ENCODE peak calls at places on chromosomes 16 and 17, in five cellular contexts. K, D, F, P and M are unnamed samples. For H3K4me1 and H3K27me3, the result is how much of the 10 kb centered on the place peaks cover.

GRCh38 chr16:87484487-87485331 is 8.1 kb downstream of the ZCCHC14 start:
- DNase-seq in K (no peak), D (no peak), F (peak), P (no peak), M (no peak)

GRCh38 chr16:57512296-57513001 is 23.9 kb downstream of the CCDC102A start:
- DNase-seq in K (no peak), D (no peak), F (no peak), P (no peak), M (no peak)

GRCh38 chr16:28984619-28985135 is at the start of gene LAT:
- DNase-seq in K (peak), D (peak), F (peak), P (no peak), M (no peak)

GRCh38 chr16:30615358-30616076 is 5.3 kb upstream of the ZNF689 start:
- DNase-seq in K (peak), D (peak), F (peak), P (peak), M (peak)

GRCh38 chr17:19744922-19745757 is 3.0 kb downstream of the ALDH3A1 start:
- DNase-seq in K (peak), D (peak), F (peak), P (peak), M (no peak)

GRCh38 chr17:1908699-1909309 is 79.0 kb downstream of the RPA1 start:
- DNase-seq in K (no peak), D (peak), F (peak), P (peak), M (peak)

GRCh38 chr16:89064606-89065444 is 28.8 kb upstream of the ACSF3 start:
- DNase-seq in K (no peak), D (no peak), F (no peak), P (no peak), M (no peak)

GRCh38 chr17:75491680-75492079 is 23.7 kb downstream of the CASKIN2 start:
- DNase-seq in K (no peak), D (no peak), F (no peak), P (no peak), M (no peak)

GRCh38 chr17:8386841-8387240 is 3.8 kb upstream of the RPL26 start:
- DNase-seq in K (no peak), D (no peak), F (no peak), P (no peak), M (no peak)

GRCh38 chr16:78895661-78896060 is 704.9 kb downstream of the MAF start:
- DNase-seq in K (no peak), D (no peak), F (no peak), P (no peak), M (no peak)

GRCh38 chr16:2362218-2362617 is 21.7 kb upstream of the ABCA3 start:
- DNase-seq in K (no peak), D (no peak), F (no peak), P (no peak), M (no peak)

GRCh38 chr16:85398688-85399582 is 214.2 kb upstream of the GSE1 start:
- DNase-seq in K (no peak), D (peak), F (no peak), P (no peak), M (peak)

GRCh38 chr16:31916056-31916488 is 42.5 kb downstream of the ZNF267 start:
- DNase-seq in K (no peak), D (no peak), F (no peak), P (no peak), M (no peak)

GRCh38 chr17:49269356-49269755 is 38.8 kb upstream of the PHOSPHO1 start:
- DNase-seq in K (peak), D (no peak), F (no peak), P (no peak), M (no peak)

GRCh38 chr16:69606985-69607384 is 41.2 kb downstream of the NFAT5 start:
- DNase-seq in K (no peak), D (no peak), F (no peak), P (no peak), M (no peak)

GRCh38 chr16:69131749-69132423 is 502 bp downstream of the CHTF8 start:
- DNase-seq in K (peak), D (peak), F (peak), P (peak), M (peak)

GRCh38 chr16:4688674-4689045 is 4.7 kb upstream of the NUDT16L1 start:
- DNase-seq in K (no peak), D (no peak), F (no peak), P (no peak), M (no peak)

GRCh38 chr16:69833357-69833781 is 71.2 kb downstream of the WWP2 start:
- DNase-seq in K (no peak), D (no peak), F (no peak), P (no peak), M (no peak)

GRCh38 chr17:62178579-62178978 is 113.5 kb upstream of the MED13 start:
- DNase-seq in K (no peak), D (no peak), F (no peak), P (no peak), M (peak)

GRCh38 chr16:53911506-53911905 is 207.6 kb downstream of the FTO start:
- DNase-seq in K (no peak), D (no peak), F (no peak), P (no peak), M (no peak)

GRCh38 chr17:39240631-39241030 is 14.9 kb upstream of the STAC2 start:
- DNase-seq in K (no peak), D (no peak), F (no peak), P (no peak), M (no peak)

DNA sequence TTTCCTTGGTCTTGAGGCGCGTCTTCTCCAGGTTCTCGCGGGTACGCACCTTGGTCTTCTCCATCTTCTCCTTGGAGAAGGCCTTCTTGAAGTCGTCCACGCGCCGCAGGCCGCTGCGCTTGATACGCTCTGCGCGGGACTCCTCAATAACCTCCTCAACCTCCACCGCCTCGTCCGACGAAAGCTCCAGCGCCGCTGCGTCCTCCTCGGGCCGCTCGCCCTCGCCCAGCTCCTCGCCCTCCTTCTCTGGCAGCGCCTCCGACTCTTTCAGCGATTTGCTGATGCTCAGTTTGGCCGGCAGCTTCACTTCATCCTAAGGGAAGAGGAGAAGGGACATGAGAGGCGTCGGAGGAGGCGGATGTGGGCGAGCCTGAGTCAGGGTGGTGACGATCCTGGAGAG is 16.8 kb upstream of the STAT3 start:
- DNase-seq in K (no peak), D (no peak), F (no peak), P (no peak), M (no peak)
- H3K4me1 ChIP-seq in K (half or more), D (under half), F (under half), P (under half), M (under half)

DNA sequence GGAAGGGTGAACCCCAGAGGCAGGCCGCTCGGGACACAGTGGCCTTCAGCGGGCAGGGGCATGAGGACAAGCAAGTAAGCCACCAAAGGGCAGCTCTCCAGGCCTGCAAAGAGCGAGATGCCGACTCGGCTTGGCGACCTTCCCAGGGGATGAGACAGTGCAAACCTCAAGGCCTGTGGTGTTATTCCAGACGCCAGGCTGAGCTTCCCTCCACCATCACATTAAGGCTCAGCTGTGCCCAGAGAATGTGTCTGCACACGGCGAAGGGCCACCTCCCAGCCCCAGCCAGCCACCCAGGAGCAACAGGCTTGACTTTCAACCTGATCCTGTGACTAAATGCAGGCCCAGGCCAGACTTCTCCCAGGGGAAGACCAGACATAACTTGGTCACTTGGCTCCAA is 251.4 kb downstream of the SOX9 start:
- DNase-seq in K (no peak), D (no peak), F (no peak), P (no peak), M (no peak)
- H3K27me3 ChIP-seq in K (under half), D (under half), F (under half), P (under half), M (under half)

GRCh38 chr16:19185510-19185851 is 17.4 kb downstream of the SYT17 start:
- DNase-seq in K (no peak), D (no peak), F (no peak), P (no peak), M (no peak)
- H3K4me1 ChIP-seq in K (under half), D (under half), F (under half), P (under half), M (under half)

GRCh38 chr16:80330803-80331202 is 210.0 kb upstream of the DYNLRB2 start:
- DNase-seq in K (no peak), D (peak), F (no peak), P (no peak), M (no peak)
- H3K27me3 ChIP-seq in K (under half), D (under half), F (under half), P (under half), M (under half)

GRCh38 chr17:50658602-50659001 is 23.9 kb downstream of the ABCC3 start:
- DNase-seq in K (no peak), D (no peak), F (no peak), P (no peak), M (no peak)
- H3K4me1 ChIP-seq in K (under half), D (under half), F (under half), P (under half), M (under half)

GRCh38 chr17:80442305-80442659 is 27.3 kb downstream of the ENDOV start:
- DNase-seq in K (no peak), D (no peak), F (no peak), P (no peak), M (no peak)
- H3K27me3 ChIP-seq in K (under half), D (under half), F (under half), P (under half), M (under half)